ENCODE peak calls at places on chromosomes 1 and 21, in seven cellular contexts. One of them, this sample, is unnamed.
A peak's percentile ranks its signal among the peaks of the same experiment; 100 is the strongest.

GRCh38 chr1:177780096-177780700 is 189.7 kb downstream of the SEC16B start:
- DNase-seq in cardiac muscle cell: peak; percentile 82
- DNase-seq in prostate gland: peak; percentile 12
- DNase-seq in naive thymus-derived CD4-positive, alpha-beta T cell: no peak
- DNase-seq in CD8-positive, alpha-beta T cell: no peak
- DNase-seq in upper lobe of right lung: no peak
- DNase-seq in HCT116: peak; percentile 32
- DNase-seq in this sample: peak; percentile 29

GRCh38 chr21:36134820-36135390 is at the start of gene CBR3:
- DNase-seq in HCT116: no peak
- DNase-seq in prostate gland: peak; percentile 60
- DNase-seq in upper lobe of right lung: peak; percentile 77
- DNase-seq in naive thymus-derived CD4-positive, alpha-beta T cell: peak; percentile 34
- DNase-seq in cardiac muscle cell: peak; percentile 77
- DNase-seq in CD8-positive, alpha-beta T cell: peak; percentile 20
- DNase-seq in this sample: peak; percentile 21

GRCh38 chr1:153597206-153597605 is 15.7 kb downstream of the S100A16 start:
- DNase-seq in prostate gland: no peak
- DNase-seq in HCT116: no peak
- DNase-seq in naive thymus-derived CD4-positive, alpha-beta T cell: no peak
- DNase-seq in upper lobe of right lung: no peak
- DNase-seq in cardiac muscle cell: no peak
- DNase-seq in CD8-positive, alpha-beta T cell: no peak
- DNase-seq in this sample: peak; percentile 76

GRCh38 chr1:8409107-8409506 is 91.2 kb downstream of the SLC45A1 start:
- DNase-seq in cardiac muscle cell: peak; percentile 82
- DNase-seq in HCT116: no peak
- DNase-seq in upper lobe of right lung: no peak
- DNase-seq in naive thymus-derived CD4-positive, alpha-beta T cell: no peak
- DNase-seq in CD8-positive, alpha-beta T cell: no peak
- DNase-seq in prostate gland: no peak
- DNase-seq in this sample: peak; percentile 76

GRCh38 chr1:6392081-6392879 is 1.3 kb downstream of the ACOT7 start:
- DNase-seq in CD8-positive, alpha-beta T cell: no peak
- DNase-seq in upper lobe of right lung: no peak
- DNase-seq in cardiac muscle cell: no peak
- DNase-seq in prostate gland: no peak
- DNase-seq in HCT116: no peak
- DNase-seq in naive thymus-derived CD4-positive, alpha-beta T cell: no peak
- DNase-seq in this sample: peak; percentile 47

GRCh38 chr1:174965006-174965971 is 34.5 kb upstream of the CACYBP start:
- DNase-seq in naive thymus-derived CD4-positive, alpha-beta T cell: peak; percentile 70
- DNase-seq in cardiac muscle cell: peak; percentile 38
- DNase-seq in HCT116: no peak
- DNase-seq in prostate gland: no peak
- DNase-seq in CD8-positive, alpha-beta T cell: no peak
- DNase-seq in upper lobe of right lung: no peak
- DNase-seq in this sample: no peak

GRCh38 chr1:39927538-39927937 is 25.8 kb upstream of the MYCL start:
- DNase-seq in naive thymus-derived CD4-positive, alpha-beta T cell: no peak
- DNase-seq in prostate gland: no peak
- DNase-seq in cardiac muscle cell: peak; percentile 23
- DNase-seq in HCT116: no peak
- DNase-seq in upper lobe of right lung: no peak
- DNase-seq in CD8-positive, alpha-beta T cell: no peak
- DNase-seq in this sample: peak; percentile 81

GRCh38 chr1:107051266-107051665 is 5.2 kb upstream of the PRMT6 start:
- DNase-seq in HCT116: no peak
- DNase-seq in CD8-positive, alpha-beta T cell: no peak
- DNase-seq in cardiac muscle cell: no peak
- DNase-seq in upper lobe of right lung: no peak
- DNase-seq in prostate gland: no peak
- DNase-seq in naive thymus-derived CD4-positive, alpha-beta T cell: no peak
- DNase-seq in this sample: no peak

GRCh38 chr1:53583903-53584210 is 124.7 kb downstream of the DMRTB1 start:
- DNase-seq in CD8-positive, alpha-beta T cell: no peak
- DNase-seq in HCT116: no peak
- DNase-seq in cardiac muscle cell: no peak
- DNase-seq in naive thymus-derived CD4-positive, alpha-beta T cell: no peak
- DNase-seq in prostate gland: no peak
- DNase-seq in upper lobe of right lung: peak; percentile 57
- DNase-seq in this sample: no peak

GRCh38 chr21:44345495-44345894 is 6.3 kb upstream of the CFAP410 start:
- DNase-seq in HCT116: no peak
- DNase-seq in cardiac muscle cell: no peak
- DNase-seq in upper lobe of right lung: no peak
- DNase-seq in CD8-positive, alpha-beta T cell: no peak
- DNase-seq in prostate gland: no peak
- DNase-seq in naive thymus-derived CD4-positive, alpha-beta T cell: no peak
- DNase-seq in this sample: no peak

GRCh38 chr1:57576750-57577149 is 152.9 kb upstream of the DAB1 start:
- DNase-seq in upper lobe of right lung: no peak
- DNase-seq in HCT116: no peak
- DNase-seq in cardiac muscle cell: no peak
- DNase-seq in CD8-positive, alpha-beta T cell: no peak
- DNase-seq in naive thymus-derived CD4-positive, alpha-beta T cell: no peak
- DNase-seq in prostate gland: no peak
- DNase-seq in this sample: peak; percentile 85

GRCh38 chr1:154852845-154853244 is 17.2 kb downstream of the KCNN3 start:
- DNase-seq in HCT116: no peak
- DNase-seq in upper lobe of right lung: no peak
- DNase-seq in prostate gland: no peak
- DNase-seq in CD8-positive, alpha-beta T cell: no peak
- DNase-seq in naive thymus-derived CD4-positive, alpha-beta T cell: no peak
- DNase-seq in cardiac muscle cell: no peak
- DNase-seq in this sample: no peak

GRCh38 chr1:186578325-186579016 is 101.8 kb downstream of the PTGS2 start:
- DNase-seq in cardiac muscle cell: no peak
- DNase-seq in CD8-positive, alpha-beta T cell: no peak
- DNase-seq in HCT116: no peak
- DNase-seq in upper lobe of right lung: no peak
- DNase-seq in naive thymus-derived CD4-positive, alpha-beta T cell: no peak
- DNase-seq in prostate gland: peak; percentile 46
- DNase-seq in this sample: no peak

GRCh38 chr21:46093668-46094400 is 4.1 kb upstream of the COL6A2 start:
- DNase-seq in upper lobe of right lung: peak; percentile 44
- DNase-seq in naive thymus-derived CD4-positive, alpha-beta T cell: no peak
- DNase-seq in prostate gland: peak; percentile 2
- DNase-seq in CD8-positive, alpha-beta T cell: no peak
- DNase-seq in HCT116: no peak
- DNase-seq in cardiac muscle cell: no peak
- DNase-seq in this sample: no peak

GRCh38 chr1:42381424-42381673 is 757 bp downstream of the RIMKLA start:
- DNase-seq in CD8-positive, alpha-beta T cell: no peak
- DNase-seq in cardiac muscle cell: no peak
- DNase-seq in naive thymus-derived CD4-positive, alpha-beta T cell: no peak
- DNase-seq in upper lobe of right lung: no peak
- DNase-seq in HCT116: no peak
- DNase-seq in prostate gland: no peak
- DNase-seq in this sample: no peak

GRCh38 chr1:231162970-231163830 is 1.3 kb downstream of the TRIM67 start:
- DNase-seq in prostate gland: no peak
- DNase-seq in upper lobe of right lung: no peak
- DNase-seq in naive thymus-derived CD4-positive, alpha-beta T cell: no peak
- DNase-seq in cardiac muscle cell: no peak
- DNase-seq in CD8-positive, alpha-beta T cell: no peak
- DNase-seq in HCT116: no peak
- DNase-seq in this sample: no peak

GRCh38 chr21:45990741-45991605 is 9.4 kb downstream of the COL6A1 start:
- DNase-seq in HCT116: no peak
- DNase-seq in CD8-positive, alpha-beta T cell: no peak
- DNase-seq in prostate gland: no peak
- DNase-seq in cardiac muscle cell: no peak
- DNase-seq in naive thymus-derived CD4-positive, alpha-beta T cell: no peak
- DNase-seq in upper lobe of right lung: peak; percentile 61
- DNase-seq in this sample: no peak

GRCh38 chr1:46757256-46757955 is 38.5 kb upstream of the EFCAB14 start:
- DNase-seq in prostate gland: peak; percentile 42
- DNase-seq in CD8-positive, alpha-beta T cell: no peak
- DNase-seq in cardiac muscle cell: peak; percentile 57
- DNase-seq in naive thymus-derived CD4-positive, alpha-beta T cell: no peak
- DNase-seq in HCT116: no peak
- DNase-seq in upper lobe of right lung: peak; percentile 81
- DNase-seq in this sample: peak; percentile 47

GRCh38 chr1:214638997-214639396 is 36.0 kb downstream of the CENPF start:
- DNase-seq in CD8-positive, alpha-beta T cell: no peak
- DNase-seq in upper lobe of right lung: no peak
- DNase-seq in cardiac muscle cell: no peak
- DNase-seq in prostate gland: no peak
- DNase-seq in naive thymus-derived CD4-positive, alpha-beta T cell: no peak
- DNase-seq in HCT116: no peak
- DNase-seq in this sample: no peak

GRCh38 chr1:241591317-241591716 is 48.9 kb downstream of the CHML start:
- DNase-seq in prostate gland: no peak
- DNase-seq in naive thymus-derived CD4-positive, alpha-beta T cell: no peak
- DNase-seq in HCT116: no peak
- DNase-seq in upper lobe of right lung: no peak
- DNase-seq in cardiac muscle cell: no peak
- DNase-seq in CD8-positive, alpha-beta T cell: no peak
- DNase-seq in this sample: no peak

GRCh38 chr1:81304187-81304586 is 496.5 kb upstream of the ADGRL2 start:
- DNase-seq in CD8-positive, alpha-beta T cell: no peak
- DNase-seq in upper lobe of right lung: no peak
- DNase-seq in prostate gland: no peak
- DNase-seq in cardiac muscle cell: peak; percentile 38
- DNase-seq in HCT116: no peak
- DNase-seq in naive thymus-derived CD4-positive, alpha-beta T cell: no peak
- DNase-seq in this sample: no peak

GRCh38 chr1:32349211-32349708 is 13.0 kb downstream of the FAM229A start:
- DNase-seq in cardiac muscle cell: peak; percentile 94
- DNase-seq in HCT116: no peak
- DNase-seq in prostate gland: no peak
- DNase-seq in naive thymus-derived CD4-positive, alpha-beta T cell: no peak
- DNase-seq in CD8-positive, alpha-beta T cell: no peak
- DNase-seq in upper lobe of right lung: peak; percentile 68
- DNase-seq in this sample: no peak

GRCh38 chr1:236164273-236164672 is 21.9 kb downstream of the GPR137B start:
- DNase-seq in upper lobe of right lung: peak; percentile 26
- DNase-seq in CD8-positive, alpha-beta T cell: no peak
- DNase-seq in naive thymus-derived CD4-positive, alpha-beta T cell: no peak
- DNase-seq in HCT116: no peak
- DNase-seq in cardiac muscle cell: no peak
- DNase-seq in prostate gland: no peak
- DNase-seq in this sample: no peak

GRCh38 chr1:27106561-27107323 is 48.2 kb downstream of the SLC9A1 start:
- DNase-seq in naive thymus-derived CD4-positive, alpha-beta T cell: no peak
- DNase-seq in cardiac muscle cell: no peak
- DNase-seq in HCT116: no peak
- DNase-seq in prostate gland: no peak
- DNase-seq in upper lobe of right lung: no peak
- DNase-seq in CD8-positive, alpha-beta T cell: no peak
- DNase-seq in this sample: no peak

GRCh38 chr1:61337981-61338848 is 255.9 kb downstream of the NFIA start:
- DNase-seq in HCT116: peak; percentile 73
- DNase-seq in CD8-positive, alpha-beta T cell: no peak
- DNase-seq in upper lobe of right lung: peak; percentile 76
- DNase-seq in naive thymus-derived CD4-positive, alpha-beta T cell: no peak
- DNase-seq in prostate gland: peak; percentile 86
- DNase-seq in cardiac muscle cell: peak; percentile 92
- DNase-seq in this sample: peak; percentile 62

GRCh38 chr1:230568008-230568407 is 74.3 kb upstream of the COG2 start:
- DNase-seq in prostate gland: no peak
- DNase-seq in cardiac muscle cell: peak; percentile 48
- DNase-seq in naive thymus-derived CD4-positive, alpha-beta T cell: no peak
- DNase-seq in HCT116: peak; percentile 13
- DNase-seq in CD8-positive, alpha-beta T cell: no peak
- DNase-seq in upper lobe of right lung: no peak
- DNase-seq in this sample: peak; percentile 40

GRCh38 chr1:193819376-193819775 is 633.0 kb upstream of the B3GALT2 start:
- DNase-seq in cardiac muscle cell: no peak
- DNase-seq in naive thymus-derived CD4-positive, alpha-beta T cell: no peak
- DNase-seq in CD8-positive, alpha-beta T cell: no peak
- DNase-seq in HCT116: no peak
- DNase-seq in upper lobe of right lung: no peak
- DNase-seq in prostate gland: no peak
- DNase-seq in this sample: no peak

DNA sequence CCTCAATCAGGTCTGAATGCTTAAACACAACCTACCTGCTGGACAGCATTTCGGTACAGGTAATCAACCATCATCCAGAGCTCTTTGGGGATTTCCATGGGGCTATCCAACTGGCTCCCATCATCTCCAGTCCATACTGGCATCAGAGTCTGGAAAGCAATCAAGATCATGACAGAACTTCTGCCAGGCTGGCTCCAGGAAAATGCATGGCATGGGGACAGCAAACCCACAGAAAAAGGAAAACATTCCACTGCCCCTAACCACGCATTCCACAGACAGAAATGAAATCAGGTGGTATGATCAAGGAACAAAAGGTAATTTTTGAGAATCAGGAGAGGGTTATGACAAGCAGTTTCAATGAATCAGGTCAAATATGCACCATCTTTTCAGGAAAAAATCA is 9.1 kb upstream of the MTF1 start:
- DNase-seq in HCT116: no peak
- DNase-seq in CD8-positive, alpha-beta T cell: no peak
- DNase-seq in cardiac muscle cell: no peak
- DNase-seq in naive thymus-derived CD4-positive, alpha-beta T cell: no peak
- DNase-seq in prostate gland: no peak
- DNase-seq in upper lobe of right lung: no peak
- DNase-seq in this sample: no peak
- H3K4me1 ChIP-seq in HCT116: peaks cover 20% of the 10 kb centered on the region
- H3K4me1 ChIP-seq in CD8-positive, alpha-beta T cell: no peaks in the 10 kb centered on the region
- H3K4me1 ChIP-seq in cardiac muscle cell: no peaks in the 10 kb centered on the region
- H3K4me1 ChIP-seq in naive thymus-derived CD4-positive, alpha-beta T cell: no peaks in the 10 kb centered on the region
- H3K4me1 ChIP-seq in prostate gland: no peaks in the 10 kb centered on the region
- H3K4me1 ChIP-seq in upper lobe of right lung: no peaks in the 10 kb centered on the region
- H3K4me1 ChIP-seq in this sample: no peaks in the 10 kb centered on the region

DNA sequence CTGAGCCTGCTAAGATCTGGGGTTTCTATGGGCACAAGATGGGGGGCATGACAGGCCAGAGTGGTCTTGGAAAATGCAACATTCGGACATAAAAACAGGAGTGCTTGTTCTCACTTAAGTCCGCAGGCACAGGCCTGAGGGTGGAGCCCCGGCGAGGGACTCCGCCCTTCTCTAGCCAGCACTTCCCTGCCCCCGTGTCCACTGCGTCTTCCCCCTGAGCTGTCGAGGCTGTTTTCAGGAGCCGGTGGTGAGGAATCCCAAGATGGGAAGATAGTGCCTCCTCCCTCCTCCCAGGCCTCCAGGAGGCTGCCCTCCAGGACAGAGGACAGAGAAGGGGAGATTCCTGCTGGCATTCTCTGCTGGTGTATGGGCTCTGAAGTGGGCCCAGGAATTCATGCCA is 105.2 kb downstream of the TLR5 start:
- DNase-seq in CD8-positive, alpha-beta T cell: no peak
- DNase-seq in naive thymus-derived CD4-positive, alpha-beta T cell: no peak
- DNase-seq in cardiac muscle cell: no peak
- DNase-seq in prostate gland: no peak
- DNase-seq in HCT116: no peak
- DNase-seq in upper lobe of right lung: no peak
- DNase-seq in this sample: no peak
- H3K27ac ChIP-seq in CD8-positive, alpha-beta T cell: no peak overlapping the region
- H3K27ac ChIP-seq in naive thymus-derived CD4-positive, alpha-beta T cell: no peak overlapping the region
- H3K27ac ChIP-seq in cardiac muscle cell: no peak overlapping the region
- H3K27ac ChIP-seq in prostate gland: no peak overlapping the region
- H3K27ac ChIP-seq in HCT116: no peak overlapping the region
- H3K27ac ChIP-seq in upper lobe of right lung: no peak overlapping the region
- H3K27ac ChIP-seq in this sample: no peak overlapping the region

GRCh38 chr1:4662723-4663122 is 8.3 kb downstream of the AJAP1 start:
- DNase-seq in prostate gland: no peak
- DNase-seq in naive thymus-derived CD4-positive, alpha-beta T cell: no peak
- DNase-seq in HCT116: no peak
- DNase-seq in CD8-positive, alpha-beta T cell: no peak
- DNase-seq in upper lobe of right lung: no peak
- DNase-seq in cardiac muscle cell: no peak
- DNase-seq in this sample: no peak
- H3K9me3 ChIP-seq in prostate gland: no peaks in the 10 kb centered on the region
- H3K9me3 ChIP-seq in naive thymus-derived CD4-positive, alpha-beta T cell: no peaks in the 10 kb centered on the region
- H3K9me3 ChIP-seq in HCT116: no peaks in the 10 kb centered on the region
- H3K9me3 ChIP-seq in CD8-positive, alpha-beta T cell: no peaks in the 10 kb centered on the region
- H3K9me3 ChIP-seq in upper lobe of right lung: no peaks in the 10 kb centered on the region
- H3K9me3 ChIP-seq in cardiac muscle cell: no peaks in the 10 kb centered on the region
- H3K9me3 ChIP-seq in this sample: no peaks in the 10 kb centered on the region

GRCh38 chr1:15410884-15411245 is 1.2 kb downstream of the EFHD2 start:
- DNase-seq in upper lobe of right lung: no peak
- DNase-seq in prostate gland: no peak
- DNase-seq in cardiac muscle cell: no peak
- DNase-seq in CD8-positive, alpha-beta T cell: no peak
- DNase-seq in HCT116: no peak
- DNase-seq in naive thymus-derived CD4-positive, alpha-beta T cell: no peak
- DNase-seq in this sample: no peak
- H3K4me1 ChIP-seq in upper lobe of right lung: peaks cover 24% of the 10 kb centered on the region
- H3K4me1 ChIP-seq in prostate gland: peaks cover 12% of the 10 kb centered on the region
- H3K4me1 ChIP-seq in cardiac muscle cell: peaks cover 4% of the 10 kb centered on the region
- H3K4me1 ChIP-seq in CD8-positive, alpha-beta T cell: peaks cover 54% of the 10 kb centered on the region
- H3K4me1 ChIP-seq in HCT116: peaks cover 66% of the 10 kb centered on the region
- H3K4me1 ChIP-seq in naive thymus-derived CD4-positive, alpha-beta T cell: peaks cover 23% of the 10 kb centered on the region
- H3K4me1 ChIP-seq in this sample: peaks cover 4% of the 10 kb centered on the region

This sample was measured in small intestine.